ENCODE peak calls at places on chromosomes 2 and 18, in four cellular contexts. One of them, this sample, is unnamed.

GRCh38 chr2:73128841-73129535 is 16.2 kb upstream of the RAB11FIP5 start:
- DNase-seq in sigmoid colon: no peak
- DNase-seq in A549: no peak
- DNase-seq in K562: no peak
- DNase-seq in this sample: no peak

GRCh38 chr2:240136013-240136670 is at the start of gene COPS9:
- DNase-seq in sigmoid colon: peak; percentile 92
- DNase-seq in A549: peak; percentile 89
- DNase-seq in K562: peak; percentile 89
- DNase-seq in this sample: peak; percentile 92

GRCh38 chr2:223930002-223930976 is 14.8 kb downstream of the WDFY1 start:
- DNase-seq in K562: peak; percentile 51
- DNase-seq in A549: peak; percentile 10
- DNase-seq in sigmoid colon: peak; percentile 69
- DNase-seq in this sample: no peak

GRCh38 chr2:44430340-44430739 is 68.6 kb downstream of the CAMKMT start:
- DNase-seq in K562: no peak
- DNase-seq in A549: no peak
- DNase-seq in sigmoid colon: no peak
- DNase-seq in this sample: no peak

GRCh38 chr18:78804206-78805030 is 175.2 kb upstream of the SALL3 start:
- DNase-seq in A549: no peak
- DNase-seq in K562: no peak
- DNase-seq in sigmoid colon: peak; percentile 58
- DNase-seq in this sample: no peak

GRCh38 chr2:162072181-162072702 is 1.8 kb downstream of the DPP4 start:
- DNase-seq in sigmoid colon: no peak
- DNase-seq in K562: no peak
- DNase-seq in A549: no peak
- DNase-seq in this sample: no peak

GRCh38 chr2:61922714-61923113 is 17.2 kb downstream of the COMMD1 start:
- DNase-seq in A549: no peak
- DNase-seq in K562: no peak
- DNase-seq in sigmoid colon: no peak
- DNase-seq in this sample: no peak

GRCh38 chr18:32271649-32272324 is 81.9 kb downstream of the MEP1B start:
- DNase-seq in K562: peak; percentile 46
- DNase-seq in A549: peak; percentile 37
- DNase-seq in sigmoid colon: no peak
- DNase-seq in this sample: no peak

GRCh38 chr2:26126091-26126490 is 46.8 kb upstream of the GAREM2 start:
- DNase-seq in K562: no peak
- DNase-seq in A549: no peak
- DNase-seq in sigmoid colon: no peak
- DNase-seq in this sample: no peak

GRCh38 chr2:61726456-61727209 is 127.2 kb downstream of the FAM161A start:
- DNase-seq in K562: no peak
- DNase-seq in A549: peak; percentile 18
- DNase-seq in sigmoid colon: no peak
- DNase-seq in this sample: no peak

GRCh38 chr2:155310589-155310988 is 612.1 kb downstream of the KCNJ3 start:
- DNase-seq in A549: peak; percentile 33
- DNase-seq in K562: peak; percentile 9
- DNase-seq in sigmoid colon: no peak
- DNase-seq in this sample: no peak

GRCh38 chr2:75074228-75074627 is 115.8 kb downstream of the POLE4 start:
- DNase-seq in A549: no peak
- DNase-seq in sigmoid colon: no peak
- DNase-seq in K562: no peak
- DNase-seq in this sample: no peak

GRCh38 chr18:72086421-72086820 is 457.7 kb downstream of the CBLN2 start:
- DNase-seq in sigmoid colon: no peak
- DNase-seq in A549: peak; percentile 32
- DNase-seq in K562: no peak
- DNase-seq in this sample: no peak

GRCh38 chr18:48855422-48856377 is 95.1 kb downstream of the SMAD7 start:
- DNase-seq in K562: no peak
- DNase-seq in A549: no peak
- DNase-seq in sigmoid colon: no peak
- DNase-seq in this sample: no peak

GRCh38 chr2:19360881-19361321 is 2.5 kb upstream of the OSR1 start:
- DNase-seq in A549: no peak
- DNase-seq in K562: no peak
- DNase-seq in sigmoid colon: no peak
- DNase-seq in this sample: no peak

GRCh38 chr2:240916571-240917008 is 10.5 kb downstream of the CROCC2 start:
- DNase-seq in K562: no peak
- DNase-seq in sigmoid colon: peak; percentile 72
- DNase-seq in A549: peak; percentile 74
- DNase-seq in this sample: peak; percentile 87

GRCh38 chr2:60104514-60105501 is 448.6 kb downstream of the BCL11A start:
- DNase-seq in sigmoid colon: no peak
- DNase-seq in A549: no peak
- DNase-seq in K562: no peak
- DNase-seq in this sample: no peak

GRCh38 chr2:20421988-20422678 is 24.7 kb upstream of the RHOB start:
- DNase-seq in sigmoid colon: peak; percentile 97
- DNase-seq in K562: no peak
- DNase-seq in A549: no peak
- DNase-seq in this sample: peak; percentile 96

GRCh38 chr2:182672471-182673165 is 43.4 kb upstream of the DNAJC10 start:
- DNase-seq in A549: peak; percentile 55
- DNase-seq in K562: no peak
- DNase-seq in sigmoid colon: no peak
- DNase-seq in this sample: no peak

GRCh38 chr2:39050109-39050508 is 70.7 kb downstream of the SOS1 start:
- DNase-seq in sigmoid colon: no peak
- DNase-seq in A549: no peak
- DNase-seq in K562: no peak
- DNase-seq in this sample: no peak

GRCh38 chr2:33904801-33905200 is 305.7 kb upstream of the FAM98A start:
- DNase-seq in sigmoid colon: no peak
- DNase-seq in K562: no peak
- DNase-seq in A549: no peak
- DNase-seq in this sample: no peak

GRCh38 chr2:9101763-9102425 is 98.4 kb upstream of the MBOAT2 start:
- DNase-seq in A549: no peak
- DNase-seq in K562: no peak
- DNase-seq in sigmoid colon: no peak
- DNase-seq in this sample: peak; percentile 24

GRCh38 chr2:73050011-73050617 is 21.4 kb downstream of the SFXN5 start:
- DNase-seq in K562: no peak
- DNase-seq in A549: no peak
- DNase-seq in sigmoid colon: no peak
- DNase-seq in this sample: no peak

GRCh38 chr18:11883153-11883552 is 25.0 kb downstream of the MPPE1 start:
- DNase-seq in sigmoid colon: no peak
- DNase-seq in K562: no peak
- DNase-seq in A549: no peak
- DNase-seq in this sample: no peak

GRCh38 chr2:219453691-219454131 is 19.1 kb downstream of the SPEG start:
- DNase-seq in K562: no peak
- DNase-seq in sigmoid colon: peak; percentile 100
- DNase-seq in A549: no peak
- DNase-seq in this sample: no peak

GRCh38 chr2:181483221-181483620 is 26.0 kb downstream of the ITGA4 start:
- DNase-seq in A549: no peak
- DNase-seq in K562: no peak
- DNase-seq in sigmoid colon: no peak
- DNase-seq in this sample: no peak

GRCh38 chr2:209663149-209663548 is 108.5 kb upstream of the UNC80 start:
- DNase-seq in sigmoid colon: no peak
- DNase-seq in A549: no peak
- DNase-seq in K562: no peak
- DNase-seq in this sample: no peak

GRCh38 chr18:3245853-3246635 is 1.6 kb upstream of the MYL12A start:
- DNase-seq in A549: peak; percentile 89
- DNase-seq in K562: peak; percentile 82
- DNase-seq in sigmoid colon: peak; percentile 95
- DNase-seq in this sample: peak; percentile 93

GRCh38 chr2:191066281-191067233 is 52.6 kb upstream of the STAT1 start:
- DNase-seq in A549: no peak
- DNase-seq in K562: no peak
- DNase-seq in sigmoid colon: no peak
- DNase-seq in this sample: no peak

GRCh38 chr2:240135706-240136012 is 446 bp downstream of the COPS9 start:
- DNase-seq in K562: no peak
- DNase-seq in A549: no peak
- DNase-seq in sigmoid colon: no peak
- DNase-seq in this sample: no peak

GRCh38 chr18:24075731-24076130 is 61.2 kb downstream of the TTC39C start:
- DNase-seq in A549: no peak
- DNase-seq in sigmoid colon: no peak
- DNase-seq in K562: no peak
- DNase-seq in this sample: no peak

DNA sequence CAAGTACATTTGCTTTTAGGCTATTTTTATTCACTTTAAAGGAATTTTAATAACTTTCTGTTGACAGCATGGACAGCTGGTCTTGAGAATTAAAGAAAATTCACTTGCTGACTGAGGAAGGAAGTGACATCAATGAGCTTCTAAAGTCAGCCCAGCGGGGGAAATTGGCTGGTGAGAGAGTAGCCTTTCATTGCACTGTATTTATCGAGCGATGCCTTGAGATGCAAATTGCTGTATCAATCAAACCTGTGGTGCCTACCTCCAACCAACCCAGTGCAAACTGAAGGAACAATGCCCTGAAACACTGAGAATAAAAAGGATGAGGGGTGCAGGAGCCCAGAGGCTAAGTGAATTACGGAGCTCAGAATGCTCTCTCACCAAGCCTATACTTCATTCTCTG is 91.4 kb upstream of the AQP4 start:
- DNase-seq in K562: no peak
- DNase-seq in A549: no peak
- DNase-seq in sigmoid colon: no peak
- DNase-seq in this sample: no peak
- TF ChIP-seq EP300 in K562: no peak
- TF ChIP-seq EP300 in A549: no peak
- TF ChIP-seq EP300 in sigmoid colon: no peak
- TF ChIP-seq EP300 in this sample: no peak

GRCh38 chr2:95390272-95390880 is 12.1 kb upstream of the FAHD2A start:
- DNase-seq in sigmoid colon: peak; percentile 47
- DNase-seq in K562: no peak
- DNase-seq in A549: no peak
- DNase-seq in this sample: no peak
- TF ChIP-seq EP300 in sigmoid colon: no peak
- TF ChIP-seq EP300 in K562: no peak
- TF ChIP-seq EP300 in A549: no peak
- TF ChIP-seq EP300 in this sample: no peak

DNA sequence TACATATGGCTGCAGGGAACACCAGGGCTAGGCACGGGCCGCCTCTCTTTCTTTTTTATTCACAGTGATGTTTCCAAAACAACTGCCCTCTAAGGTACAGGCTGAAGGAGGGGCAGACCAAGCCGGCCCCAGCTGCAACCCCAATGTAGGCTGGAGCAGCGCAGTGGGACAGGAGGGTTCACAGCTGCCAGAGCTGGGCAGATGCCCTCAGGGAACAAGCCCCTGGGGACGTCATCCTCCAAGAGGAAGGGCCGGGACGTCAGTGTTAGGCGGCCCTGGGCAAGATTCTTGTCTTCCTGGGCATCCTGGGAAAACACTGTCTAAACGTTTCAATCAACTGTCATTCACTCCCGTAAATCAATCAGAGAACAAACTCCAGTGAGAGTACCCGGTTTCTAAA is 274.8 kb downstream of the TWIST2 start:
- DNase-seq in sigmoid colon: no peak
- DNase-seq in A549: no peak
- DNase-seq in K562: no peak
- DNase-seq in this sample: no peak
- TF ChIP-seq EP300 in sigmoid colon: no peak
- TF ChIP-seq EP300 in A549: no peak
- TF ChIP-seq EP300 in K562: no peak
- TF ChIP-seq EP300 in this sample: no peak

GRCh38 chr2:45790157-45790723 is 138.8 kb downstream of the PRKCE start:
- DNase-seq in A549: no peak
- DNase-seq in sigmoid colon: peak; percentile 26
- DNase-seq in K562: no peak
- DNase-seq in this sample: no peak
- TF ChIP-seq EP300 in A549: no peak
- TF ChIP-seq EP300 in sigmoid colon: no peak
- TF ChIP-seq EP300 in K562: no peak
- TF ChIP-seq EP300 in this sample: no peak

This sample was measured in suprapubic skin.